ENCODE peak calls at places on chromosomes 12 and 14, in eight cellular contexts. T is stimulated activated CD8-positive, alpha-beta memory T cell treated with anti-CD3 and anti-CD28 coated beads, Interleukin-2, amount 100 ng/mL, for 1 hour; H is AG10803; K is cardiac muscle cell; E is trophoblast cell; L is GM10248; M is suprapubic skin; Z is A172. P is an unnamed sample.

GRCh38 chr12:116591608-116592115 is 32.5 kb downstream of the MAP1LC3B2 start:
- DNase-seq in T (no peak), K (no peak), E (no peak), M (no peak), H (no peak), Z (no peak), L (no peak), P (no peak)

GRCh38 chr12:100799770-100800169 is 5.2 kb downstream of the ANO4 start:
- DNase-seq in K (no peak), Z (no peak), T (no peak), M (no peak), L (no peak), H (peak), E (no peak), P (no peak)

GRCh38 chr12:88420460-88420859 is 159.8 kb downstream of the KITLG start:
- DNase-seq in K (no peak), L (no peak), Z (peak), M (no peak), H (peak), E (no peak), T (no peak), P (no peak)

GRCh38 chr12:50018968-50019367 is 6.3 kb downstream of the RACGAP1 start:
- DNase-seq in M (no peak), T (no peak), L (no peak), H (no peak), Z (no peak), E (no peak), K (peak), P (no peak)

GRCh38 chr12:25241171-25242020 is 9.3 kb downstream of the KRAS start:
- DNase-seq in Z (peak), K (peak), M (no peak), H (peak), E (no peak), L (peak), T (no peak), P (no peak)

GRCh38 chr12:93668919-93669418 is 8.2 kb upstream of the CRADD start:
- DNase-seq in L (peak), Z (no peak), T (no peak), K (no peak), H (no peak), E (no peak), M (no peak), P (no peak)

GRCh38 chr12:57732270-57732669 is 6.3 kb downstream of the AGAP2 start:
- DNase-seq in K (no peak), E (no peak), M (no peak), H (no peak), Z (no peak), L (no peak), T (no peak), P (no peak)

GRCh38 chr12:83641789-83642188 is 955.1 kb downstream of the TMTC2 start:
- DNase-seq in K (no peak), M (no peak), T (no peak), H (no peak), Z (no peak), L (no peak), E (peak), P (no peak)

GRCh38 chr12:56256326-56256960 is 1.7 kb downstream of the ANKRD52 start:
- DNase-seq in E (no peak), Z (peak), T (no peak), M (no peak), K (no peak), H (peak), L (no peak), P (no peak)

GRCh38 chr14:61535032-61535431 is 160.3 kb upstream of the HIF1A start:
- DNase-seq in L (no peak), M (no peak), H (peak), T (no peak), Z (no peak), E (no peak), K (no peak), P (no peak)

GRCh38 chr14:53870997-53871396 is 85.6 kb downstream of the BMP4 start:
- DNase-seq in K (no peak), Z (no peak), H (no peak), E (no peak), L (no peak), M (no peak), T (no peak), P (no peak)

GRCh38 chr12:79056775-79057174 is 192.2 kb downstream of the SYT1 start:
- DNase-seq in L (no peak), E (no peak), H (no peak), T (no peak), Z (no peak), M (no peak), K (no peak), P (no peak)

GRCh38 chr14:100546051-100546443 is 41.2 kb downstream of the BEGAIN start:
- DNase-seq in Z (no peak), H (no peak), L (peak), K (no peak), T (peak), M (no peak), E (no peak), P (no peak)

GRCh38 chr14:34059037-34059924 is 108.4 kb upstream of the EGLN3 start:
- DNase-seq in E (peak), T (no peak), Z (no peak), H (no peak), M (no peak), K (no peak), L (no peak), P (no peak)

GRCh38 chr12:54286042-54286931 is 5.8 kb downstream of the HNRNPA1 start:
- DNase-seq in K (peak), T (no peak), Z (no peak), L (no peak), H (no peak), E (peak), M (no peak), P (no peak)

GRCh38 chr12:91432079-91432478 is 249.5 kb upstream of the DCN start:
- DNase-seq in E (no peak), L (no peak), T (no peak), Z (peak), M (no peak), K (peak), H (no peak), P (no peak)

P was measured in type B pancreatic cell.